ENCODE peak calls at places on chromosomes 11 and 22, in eight cellular contexts. H is keratinocyte; T is heart left ventricle; B is PC-3; S is IMR-90; K is Peyer's patch; O is PC-9; V is naive thymus-derived CD4-positive, alpha-beta T cell. Q is an unnamed sample.

GRCh38 chr11:60840711-60841430 is 1.0 kb upstream of the CCDC86 start:
- DNase-seq in V (no peak), K (no peak), O (no peak), T (peak; percentile 63), H (no peak), S (peak; percentile 94), B (peak; percentile 21), Q (no peak)

GRCh38 chr11:6297831-6298230 is 22.5 kb downstream of the CAVIN3 start:
- DNase-seq in B (peak; percentile 29), S (no peak), O (no peak), H (no peak), K (no peak), V (no peak), T (no peak), Q (no peak)

GRCh38 chr11:76415073-76415472 is 29.7 kb upstream of the EMSY start:
- DNase-seq in V (no peak), B (no peak), O (no peak), S (no peak), T (no peak), K (no peak), H (no peak), Q (no peak)

GRCh38 chr11:124829986-124830385 is 29.8 kb upstream of the MSANTD2 start:
- DNase-seq in K (no peak), V (no peak), O (no peak), T (no peak), S (peak; percentile 20), H (no peak), B (no peak), Q (no peak)

GRCh38 chr11:61004037-61004641 is 32.7 kb downstream of the CD6 start:
- DNase-seq in O (no peak), T (no peak), S (peak; percentile 13), V (peak; percentile 54), H (no peak), B (no peak), K (no peak), Q (peak; percentile 60)

GRCh38 chr11:9802291-9802861 is 138.5 kb downstream of the SWAP70 start:
- DNase-seq in O (peak; percentile 61), H (peak; percentile 30), S (peak; percentile 91), K (no peak), B (no peak), V (no peak), T (no peak), Q (no peak)

GRCh38 chr11:119044708-119045107 is 12.3 kb downstream of the HYOU1 start:
- DNase-seq in H (no peak), T (no peak), K (no peak), O (peak; percentile 21), S (no peak), V (no peak), B (no peak), Q (no peak)

GRCh38 chr22:39592104-39593060 is 21.8 kb downstream of the CACNA1I start:
- DNase-seq in S (peak; percentile 80), V (no peak), T (no peak), H (no peak), O (peak; percentile 94), K (no peak), B (peak; percentile 76), Q (no peak)

GRCh38 chr22:37288521-37288920 is 6.2 kb downstream of the CYTH4 start:
- DNase-seq in K (no peak), S (no peak), O (no peak), V (no peak), T (no peak), B (no peak), H (no peak), Q (no peak)

GRCh38 chr11:134266440-134266839 is 9.7 kb upstream of the GLB1L3 start:
- DNase-seq in K (no peak), B (no peak), O (peak; percentile 88), H (no peak), V (no peak), S (no peak), T (no peak), Q (no peak)

GRCh38 chr11:94046796-94047195 is 25.6 kb downstream of the HEPHL1 start:
- DNase-seq in S (no peak), O (peak; percentile 85), V (no peak), H (no peak), T (no peak), B (peak; percentile 61), K (no peak), Q (no peak)

GRCh38 chr22:31272522-31273446 is 19.5 kb downstream of the PIK3IP1 start:
- DNase-seq in B (peak; percentile 66), S (peak; percentile 67), V (peak; percentile 38), H (no peak), T (no peak), K (peak; percentile 61), O (peak; percentile 71), Q (peak; percentile 41)

GRCh38 chr11:17411418-17411817 is 23.0 kb upstream of the KCNJ11 start:
- DNase-seq in H (no peak), B (no peak), T (no peak), K (no peak), V (no peak), O (no peak), S (no peak), Q (no peak)

GRCh38 chr11:19664896-19665548 is 47.6 kb upstream of the NAV2 start:
- DNase-seq in S (peak; percentile 75), H (no peak), B (peak; percentile 21), O (no peak), K (no peak), T (peak; percentile 55), V (no peak), Q (no peak)

GRCh38 chr11:96361778-96362177 is 18.8 kb upstream of the MAML2 start:
- DNase-seq in T (no peak), O (no peak), V (no peak), H (no peak), B (no peak), S (peak; percentile 45), K (no peak), Q (no peak)

GRCh38 chr11:36030707-36031365 is 87.0 kb downstream of the LDLRAD3 start:
- DNase-seq in O (no peak), K (no peak), V (no peak), T (peak; percentile 28), H (no peak), B (no peak), S (peak; percentile 78), Q (no peak)

GRCh38 chr22:17569971-17570511 is 6.7 kb downstream of the SLC25A18 start:
- DNase-seq in H (no peak), S (peak; percentile 4), T (peak; percentile 40), O (no peak), K (no peak), V (no peak), B (peak; percentile 17), Q (no peak)

GRCh38 chr11:74157169-74157568 is 13.6 kb downstream of the C2CD3 start:
- DNase-seq in K (no peak), S (peak; percentile 55), O (no peak), V (no peak), B (peak; percentile 81), H (no peak), T (no peak), Q (no peak)

GRCh38 chr11:503179-503981 is 3.7 kb downstream of the RNH1 start:
- DNase-seq in B (no peak), O (no peak), T (peak; percentile 66), V (no peak), H (no peak), S (peak; percentile 19), K (peak; percentile 49), Q (no peak)

GRCh38 chr11:71164186-71164585 is 88.2 kb downstream of the SHANK2 start:
- DNase-seq in O (no peak), B (no peak), K (no peak), S (no peak), V (no peak), T (no peak), H (no peak), Q (no peak)

GRCh38 chr11:69335010-69335409 is 41.1 kb downstream of the MYEOV start:
- DNase-seq in S (no peak), B (no peak), H (no peak), K (peak; percentile 6), O (no peak), T (no peak), V (no peak), Q (no peak)

GRCh38 chr22:32802291-32802826 is 854 bp downstream of the TIMP3 start:
- DNase-seq in V (no peak), O (no peak), K (no peak), H (no peak), T (no peak), S (no peak), B (no peak), Q (no peak)
- H3K27ac ChIP-seq in V (no peak overlapping the region), O (peak overlapping the region; percentile 49), K (peak overlapping the region; percentile 79), H (no peak overlapping the region), T (peak overlapping the region; percentile 93), S (peak overlapping the region; percentile 56), B (no peak overlapping the region), Q (no peak overlapping the region)

GRCh38 chr11:43937434-43938411 is 4.7 kb upstream of the C11orf96 start:
- DNase-seq in H (peak; percentile 17), S (peak; percentile 70), O (peak; percentile 65), V (no peak), T (no peak), K (no peak), B (peak; percentile 63), Q (no peak)
- H3K27ac ChIP-seq in H (peak overlapping the region; percentile 10), S (peak overlapping the region; percentile 9), O (no peak overlapping the region), V (no peak overlapping the region), T (no peak overlapping the region), K (peak overlapping the region; percentile 42), B (no peak overlapping the region), Q (no peak overlapping the region)

DNA sequence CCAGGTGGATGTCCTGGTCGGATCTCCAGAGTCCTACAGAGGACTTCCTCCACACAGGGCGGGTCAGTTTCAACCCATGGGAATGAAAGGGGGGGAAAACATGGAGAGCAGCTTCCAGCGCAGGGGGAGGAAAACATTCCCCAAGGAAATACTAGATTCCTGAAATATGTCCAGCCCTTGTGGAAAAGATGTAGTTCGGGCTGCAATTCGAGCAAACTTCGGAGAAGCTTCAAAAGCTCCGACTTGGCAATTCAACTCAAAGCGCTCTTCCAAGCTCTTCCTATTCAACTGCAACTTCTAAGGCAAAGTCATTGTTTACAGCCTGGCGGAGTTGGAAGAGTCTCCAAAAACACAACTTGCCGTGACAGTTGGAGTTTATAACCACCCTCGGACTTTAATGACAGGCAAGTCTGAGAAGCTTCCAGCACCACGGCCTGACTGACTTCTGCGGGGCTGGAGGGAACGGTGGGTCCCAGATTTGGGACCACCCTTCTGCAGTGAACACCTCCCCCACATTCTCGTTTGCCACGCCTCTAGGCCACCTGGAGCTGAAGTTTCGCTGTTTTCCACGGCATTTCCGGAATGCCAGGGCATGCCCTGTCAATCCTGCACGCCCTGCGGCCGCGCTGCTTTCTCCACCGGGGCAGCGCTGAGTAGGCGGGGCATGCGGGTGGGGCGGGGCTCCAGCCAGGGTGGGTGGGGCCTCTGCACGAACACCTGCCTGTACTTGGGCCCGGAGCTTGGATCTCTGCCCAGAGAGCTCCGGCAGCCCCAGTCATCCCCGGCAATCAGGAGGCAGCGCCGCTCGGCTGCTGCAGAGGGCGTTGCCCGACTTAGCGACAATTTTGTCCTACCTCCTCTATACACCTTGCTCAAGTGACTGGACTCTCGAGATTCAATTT is 49.0 kb upstream of the BIRC3 start:
- DNase-seq in B (peak; percentile 98), T (peak; percentile 76), H (no peak), O (peak; percentile 96), K (peak; percentile 81), V (peak; percentile 85), S (peak; percentile 55), Q (peak; percentile 79)
- H3K27ac ChIP-seq in B (peak overlapping the region; percentile 65), T (no peak overlapping the region), H (peak overlapping the region; percentile 88), O (peak overlapping the region; percentile 80), K (peak overlapping the region; percentile 74), V (no peak overlapping the region), S (peak overlapping the region; percentile 15), Q (no peak overlapping the region)

DNA sequence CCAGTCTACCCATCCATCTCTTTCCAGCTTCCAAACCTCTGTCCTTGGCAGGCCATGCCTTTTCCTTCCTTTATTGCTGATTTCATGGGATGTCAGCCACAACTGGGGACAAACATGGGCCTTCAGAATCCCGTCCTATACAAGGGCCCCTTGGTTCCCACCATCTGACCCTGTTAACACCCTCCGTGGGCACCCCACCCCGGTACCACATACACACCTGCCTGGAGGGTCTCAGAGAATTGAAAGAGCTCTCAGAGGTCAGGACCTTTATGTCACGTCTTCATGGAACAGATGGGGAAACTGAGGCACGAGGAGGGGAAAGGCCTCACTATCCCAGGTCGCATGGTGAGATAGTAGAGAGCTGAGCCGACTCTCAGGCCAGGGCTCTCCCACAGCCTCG is 53.0 kb downstream of the MPPED1 start:
- DNase-seq in V (no peak), T (no peak), K (no peak), H (no peak), O (no peak), B (no peak), S (no peak), Q (no peak)
- H3K27ac ChIP-seq in V (no peak overlapping the region), T (no peak overlapping the region), K (no peak overlapping the region), H (no peak overlapping the region), O (no peak overlapping the region), B (no peak overlapping the region), S (no peak overlapping the region), Q (no peak overlapping the region)

Q was measured in CD4-positive, CD25-positive, alpha-beta regulatory T cell.